ENCODE peak calls at places on chromosomes 11 and 22, in four cellular contexts. F is H7, L is NCI-H345, J is epithelial cell of esophagus. Q is an unnamed sample.

GRCh38 chr11:119340335-119341221 is at the start of gene C1QTNF5:
- DNase-seq in F (peak; percentile 90), L (no peak), J (no peak), Q (peak; percentile 93)

GRCh38 chr11:123509737-123510578 is 79.9 kb downstream of the GRAMD1B start:
- DNase-seq in F (peak; percentile 81), L (no peak), J (peak; percentile 55), Q (no peak)

GRCh38 chr11:36233226-36233625 is 56.0 kb downstream of the COMMD9 start:
- DNase-seq in F (no peak), L (peak; percentile 42), J (no peak), Q (no peak)

GRCh38 chr22:23756891-23757290 is 2.7 kb upstream of the VPREB3 start:
- DNase-seq in F (no peak), L (no peak), J (no peak), Q (no peak)

GRCh38 chr11:95568236-95568635 is 221.3 kb downstream of the FAM76B start:
- DNase-seq in F (no peak), L (no peak), J (no peak), Q (no peak)

GRCh38 chr11:72828692-72829101 is 14.5 kb downstream of the ATG16L2 start:
- DNase-seq in F (no peak), L (no peak), J (no peak), Q (no peak)

GRCh38 chr22:37187891-37188761 is at the start of gene C1QTNF6:
- DNase-seq in F (peak; percentile 77), L (no peak), J (peak; percentile 72), Q (peak; percentile 77)

GRCh38 chr22:50606126-50606525 is 5.5 kb downstream of the MAPK8IP2 start:
- DNase-seq in F (peak; percentile 90), L (no peak), J (no peak), Q (no peak)

GRCh38 chr11:2175659-2176058 is 4.0 kb upstream of the TH start:
- DNase-seq in F (no peak), L (no peak), J (peak; percentile 82), Q (no peak)

Q was measured in Right ventricle myocardium superior.